ENCODE peak calls at places on chromosomes 5 and 9, in six cellular contexts. A is PC-3, L is frontal cortex, H is endodermal cell, U is aorta, M is IMR-90. O is an unnamed sample.

GRCh38 chr5:81207009-81207408 is 26.1 kb upstream of the CKMT2 start:
- DNase-seq in A (no peak), L (no peak), H (peak; percentile 81), U (no peak), M (peak; percentile 22), O (peak; percentile 72)

GRCh38 chr9:78234810-78235209 is 1.1 kb upstream of the CEP78 start:
- DNase-seq in A (no peak), L (no peak), H (no peak), U (no peak), M (peak; percentile 39), O (no peak)

GRCh38 chr9:106479679-106480078 is 383.3 kb upstream of the ZNF462 start:
- DNase-seq in A (peak; percentile 85), L (no peak), H (no peak), U (no peak), M (no peak), O (no peak)

GRCh38 chr9:88396836-88397577 is 8.8 kb downstream of the SPIN1 start:
- DNase-seq in A (no peak), L (no peak), H (no peak), U (no peak), M (peak; percentile 69), O (no peak)

GRCh38 chr9:105510024-105510423 is 47.9 kb upstream of the FKTN start:
- DNase-seq in A (no peak), L (no peak), H (no peak), U (no peak), M (peak; percentile 89), O (no peak)

GRCh38 chr5:137666109-137666850 is 69.6 kb downstream of the KLHL3 start:
- DNase-seq in A (peak; percentile 41), L (no peak), H (no peak), U (peak; percentile 52), M (peak; percentile 28), O (no peak)

GRCh38 chr9:27673626-27674025 is 100.3 kb upstream of the C9orf72 start:
- DNase-seq in A (no peak), L (no peak), H (no peak), U (no peak), M (no peak), O (no peak)

GRCh38 chr5:65203746-65204145 is 278.0 kb downstream of the ADAMTS6 start:
- DNase-seq in A (peak; percentile 78), L (no peak), H (no peak), U (no peak), M (peak; percentile 95), O (no peak)

GRCh38 chr9:136691316-136692189 is 4.3 kb upstream of the AGPAT2 start:
- DNase-seq in A (no peak), L (no peak), H (no peak), U (no peak), M (no peak), O (no peak)

GRCh38 chr5:177194278-177194677 is 60.7 kb downstream of the NSD1 start:
- DNase-seq in A (peak; percentile 94), L (no peak), H (no peak), U (no peak), M (peak; percentile 94), O (peak; percentile 37)